ENCODE peak calls at places on chromosomes 4 and X, in six cellular contexts. J is stimulated activated CD4-positive, alpha-beta T cell treated with anti-CD3 and anti-CD28 coated beads, Interleukin-4, amount 100 ng/mL, for 1 hour; K is PC-9; P is NCI-H1092; V is posterior cingulate gyrus; H is COR-L47. W is an unnamed sample.

GRCh38 chrX:30659421-30659820 is 6.2 kb downstream of the GK start:
- DNase-seq in J (no peak), K (no peak), P (no peak), V (no peak), H (no peak), W (no peak)

GRCh38 chrX:49300703-49301102 is 2.7 kb upstream of the GAGE10 start:
- DNase-seq in J (no peak), K (no peak), P (no peak), V (no peak), H (no peak), W (no peak)

GRCh38 chr4:30770049-30770549 is 49.9 kb downstream of the PCDH7 start:
- DNase-seq in J (no peak), K (peak), P (no peak), V (no peak), H (no peak), W (no peak)

GRCh38 chr4:77994194-77994721 is 62.9 kb upstream of the FRAS1 start:
- DNase-seq in J (no peak), K (no peak), P (no peak), V (no peak), H (no peak), W (peak)

GRCh38 chr4:164536829-164537228 is 217.1 kb upstream of the SMIM31 start:
- DNase-seq in J (no peak), K (no peak), P (no peak), V (no peak), H (no peak), W (no peak)

GRCh38 chr4:11783588-11783987 is 354.9 kb upstream of the HS3ST1 start:
- DNase-seq in J (no peak), K (no peak), P (no peak), V (no peak), H (no peak), W (no peak)

GRCh38 chr4:176335421-176335820 is 15.7 kb downstream of the SPCS3 start:
- DNase-seq in J (no peak), K (no peak), P (no peak), V (no peak), H (no peak), W (no peak)

GRCh38 chr4:4689694-4690440 is 148.0 kb upstream of the STX18 start:
- DNase-seq in J (no peak), K (no peak), P (no peak), V (no peak), H (no peak), W (no peak)

GRCh38 chr4:20618010-20618409 is 82.2 kb upstream of the PACRGL start:
- DNase-seq in J (no peak), K (no peak), P (no peak), V (no peak), H (no peak), W (no peak)

GRCh38 chr4:140743194-140743931 is 12.8 kb downstream of the TBC1D9 start:
- DNase-seq in J (no peak), K (no peak), P (no peak), V (no peak), H (no peak), W (peak)

GRCh38 chr4:185243879-185244278 is 34.5 kb downstream of the SNX25 start:
- DNase-seq in J (no peak), K (no peak), P (no peak), V (no peak), H (no peak), W (no peak)

GRCh38 chr4:151417164-151417571 is 8.2 kb downstream of the FHIP1A start:
- DNase-seq in J (no peak), K (no peak), P (no peak), V (no peak), H (no peak), W (no peak)

GRCh38 chr4:169940460-169940859 is 85.7 kb downstream of the MFAP3L start:
- DNase-seq in J (no peak), K (no peak), P (no peak), V (no peak), H (no peak), W (no peak)

GRCh38 chrX:47456080-47456479 is 26.9 kb downstream of the ZNF41 start:
- DNase-seq in J (no peak), K (no peak), P (no peak), V (no peak), H (no peak), W (no peak)

GRCh38 chrX:12480956-12481355 is 310.3 kb upstream of the PRPS2 start:
- DNase-seq in J (no peak), K (no peak), P (no peak), V (no peak), H (no peak), W (no peak)

GRCh38 chr4:140150636-140150885 is 3.4 kb downstream of the MAML3 start:
- DNase-seq in J (no peak), K (no peak), P (no peak), V (peak), H (no peak), W (no peak)

GRCh38 chrX:15737188-15737956 is 698 bp upstream of the CA5B start:
- DNase-seq in J (no peak), K (peak), P (no peak), V (no peak), H (no peak), W (no peak)

GRCh38 chrX:107571296-107571998 is 56.9 kb upstream of the PRPS1 start:
- DNase-seq in J (no peak), K (peak), P (no peak), V (no peak), H (no peak), W (no peak)

W was measured in germinal center.